ENCODE peak calls at places on chromosomes 6 and 20, in nine cellular contexts. Z is fibroblast of lung, J is mammary epithelial cell, Q is OCI-LY7, X is IMR-90, W is HepG2, N is GM12878, C is PC-9, E is neural progenitor cell. A is an unnamed sample. For H4K20me1, the result is how much of the 10 kb centered on the place peaks cover.

GRCh38 chr20:47487175-47487917 is 14.3 kb upstream of the NCOA3 start:
- DNase-seq in Z (no peak), J (peak), Q (peak), X (peak), W (no peak), N (peak), C (peak), E (no peak), A (no peak)

GRCh38 chr20:38961530-38962043 is 557 bp upstream of the DHX35 start:
- DNase-seq in Z (no peak), J (no peak), Q (peak), X (no peak), W (no peak), N (no peak), C (no peak), E (peak), A (no peak)

GRCh38 chr6:324729-325125 is 32.4 kb downstream of the DUSP22 start:
- DNase-seq in Z (no peak), J (no peak), Q (no peak), X (no peak), W (no peak), N (no peak), C (no peak), E (peak), A (no peak)

GRCh38 chr6:28303570-28303969 is 22.2 kb downstream of the PGBD1 start:
- DNase-seq in Z (no peak), J (no peak), Q (no peak), X (no peak), W (no peak), N (no peak), C (no peak), E (no peak), A (no peak)

GRCh38 chr6:44342489-44342888 is at the start of gene SPATS1:
- DNase-seq in Z (no peak), J (no peak), Q (no peak), X (no peak), W (no peak), N (no peak), C (no peak), E (peak), A (no peak)

GRCh38 chr6:133705731-133706130 is 183.2 kb upstream of the TCF21 start:
- DNase-seq in Z (peak), J (peak), Q (no peak), X (peak), W (no peak), N (no peak), C (peak), E (no peak), A (peak)

GRCh38 chr20:60294627-60295026 is 336.4 kb downstream of the CDH26 start:
- DNase-seq in Z (no peak), J (no peak), Q (no peak), X (no peak), W (no peak), N (no peak), C (no peak), E (no peak), A (no peak)

GRCh38 chr6:53894086-53894485 is 99.3 kb downstream of the LRRC1 start:
- DNase-seq in Z (peak), J (peak), Q (peak), X (peak), W (no peak), N (no peak), C (peak), E (no peak), A (peak)

GRCh38 chr20:32017711-32018251 is 7.5 kb downstream of the CCM2L start:
- DNase-seq in Z (no peak), J (peak), Q (peak), X (no peak), W (peak), N (no peak), C (peak), E (peak), A (peak)

GRCh38 chr20:64101731-64102621 is 5.4 kb downstream of the NPBWR2 start:
- DNase-seq in Z (no peak), J (no peak), Q (peak), X (no peak), W (no peak), N (no peak), C (peak), E (peak), A (peak)

GRCh38 chr20:13105864-13106457 is 97.2 kb downstream of the SPTLC3 start:
- DNase-seq in Z (peak), J (peak), Q (peak), X (peak), W (peak), N (no peak), C (no peak), E (peak), A (peak)

GRCh38 chr6:147922764-147923163 is 414.3 kb downstream of the SAMD5 start:
- DNase-seq in Z (no peak), J (no peak), Q (no peak), X (no peak), W (no peak), N (no peak), C (no peak), E (no peak), A (no peak)

GRCh38 chr6:133972388-133972787 is 19.4 kb downstream of the TBPL1 start:
- DNase-seq in Z (no peak), J (no peak), Q (no peak), X (no peak), W (no peak), N (no peak), C (no peak), E (no peak), A (no peak)

GRCh38 chr6:124036384-124036783 is 232.7 kb downstream of the NKAIN2 start:
- DNase-seq in Z (no peak), J (no peak), Q (no peak), X (no peak), W (no peak), N (no peak), C (no peak), E (no peak), A (no peak)

GRCh38 chr20:2217857-2218529 is 77.8 kb upstream of the TGM3 start:
- DNase-seq in Z (no peak), J (no peak), Q (no peak), X (no peak), W (no peak), N (peak), C (no peak), E (no peak), A (no peak)

GRCh38 chr6:140271759-140272377 is 897.4 kb upstream of the CITED2 start:
- DNase-seq in Z (no peak), J (no peak), Q (peak), X (no peak), W (no peak), N (peak), C (no peak), E (no peak), A (no peak)

GRCh38 chr6:44004136-44004535 is 123.1 kb downstream of the MRPL14 start:
- DNase-seq in Z (no peak), J (no peak), Q (no peak), X (no peak), W (no peak), N (no peak), C (no peak), E (no peak), A (no peak)

GRCh38 chr20:1775117-1775516 is 117.5 kb upstream of the SIRPG start:
- DNase-seq in Z (peak), J (peak), Q (no peak), X (peak), W (no peak), N (no peak), C (no peak), E (no peak), A (peak)

GRCh38 chr6:126625019-126625418 is 285.1 kb downstream of the CENPW start:
- DNase-seq in Z (peak), J (peak), Q (no peak), X (peak), W (no peak), N (no peak), C (peak), E (peak), A (peak)

GRCh38 chr20:63746766-63747315 is 7.3 kb downstream of the SLC2A4RG start:
- DNase-seq in Z (no peak), J (no peak), Q (no peak), X (no peak), W (no peak), N (no peak), C (no peak), E (no peak), A (no peak)

GRCh38 chr6:34834789-34835518 is 43.1 kb downstream of the BLTP3A start:
- DNase-seq in Z (no peak), J (peak), Q (no peak), X (peak), W (no peak), N (no peak), C (peak), E (no peak), A (peak)

GRCh38 chr6:152634773-152635172 is 2.4 kb downstream of the SYNE1 start:
- DNase-seq in Z (no peak), J (no peak), Q (no peak), X (no peak), W (no peak), N (no peak), C (no peak), E (no peak), A (no peak)

GRCh38 chr20:4100679-4101078 is 85.3 kb upstream of the RNF24 start:
- DNase-seq in Z (peak), J (peak), Q (no peak), X (peak), W (no peak), N (no peak), C (no peak), E (no peak), A (peak)

GRCh38 chr6:128919831-128920230 is 36.9 kb downstream of the LAMA2 start:
- DNase-seq in Z (no peak), J (no peak), Q (no peak), X (no peak), W (no peak), N (no peak), C (no peak), E (no peak), A (no peak)

GRCh38 chr6:15493437-15494168 is 169.2 kb downstream of the DTNBP1 start:
- DNase-seq in Z (peak), J (no peak), Q (no peak), X (peak), W (no peak), N (no peak), C (no peak), E (peak), A (no peak)

GRCh38 chr6:138856654-138857053 is 60.8 kb downstream of the ECT2L start:
- DNase-seq in Z (no peak), J (no peak), Q (no peak), X (no peak), W (no peak), N (no peak), C (no peak), E (no peak), A (no peak)

GRCh38 chr6:168016176-168016620 is 18.7 kb downstream of the KIF25 start:
- DNase-seq in Z (no peak), J (no peak), Q (no peak), X (no peak), W (no peak), N (no peak), C (no peak), E (no peak), A (no peak)

GRCh38 chr6:114739656-114740055 is 396.8 kb upstream of the HS3ST5 start:
- DNase-seq in Z (no peak), J (no peak), Q (no peak), X (no peak), W (no peak), N (no peak), C (no peak), E (no peak), A (no peak)

GRCh38 chr6:122717350-122717749 is 62.2 kb upstream of the FABP7 start:
- DNase-seq in Z (peak), J (no peak), Q (no peak), X (peak), W (no peak), N (no peak), C (no peak), E (peak), A (no peak)

GRCh38 chr6:22383016-22383415 is 86.2 kb upstream of the PRL start:
- DNase-seq in Z (no peak), J (no peak), Q (no peak), X (no peak), W (no peak), N (no peak), C (no peak), E (no peak), A (peak)

GRCh38 chr6:37049990-37050853 is 44.8 kb downstream of the FGD2 start:
- DNase-seq in Z (no peak), J (no peak), Q (peak), X (no peak), W (no peak), N (no peak), C (no peak), E (no peak), A (no peak)

GRCh38 chr6:107936162-107936909 is 21.7 kb downstream of the SEC63 start:
- DNase-seq in Z (no peak), J (no peak), Q (no peak), X (no peak), W (no peak), N (no peak), C (no peak), E (no peak), A (no peak)
- H4K20me1 ChIP-seq in Z (under half), J (under half), Q (under half), X (half or more), W (under half), N (under half), C (half or more), E (under half), A (under half)

GRCh38 chr6:11309947-11310665 is 77.6 kb upstream of the NEDD9 start:
- DNase-seq in Z (peak), J (no peak), Q (peak), X (peak), W (no peak), N (no peak), C (no peak), E (peak), A (peak)
- TF ChIP-seq CTCF in Z (peak), J (no peak), Q (no peak), X (no peak), W (no peak), N (no peak), C (no peak), E (peak), A (no peak)

DNA sequence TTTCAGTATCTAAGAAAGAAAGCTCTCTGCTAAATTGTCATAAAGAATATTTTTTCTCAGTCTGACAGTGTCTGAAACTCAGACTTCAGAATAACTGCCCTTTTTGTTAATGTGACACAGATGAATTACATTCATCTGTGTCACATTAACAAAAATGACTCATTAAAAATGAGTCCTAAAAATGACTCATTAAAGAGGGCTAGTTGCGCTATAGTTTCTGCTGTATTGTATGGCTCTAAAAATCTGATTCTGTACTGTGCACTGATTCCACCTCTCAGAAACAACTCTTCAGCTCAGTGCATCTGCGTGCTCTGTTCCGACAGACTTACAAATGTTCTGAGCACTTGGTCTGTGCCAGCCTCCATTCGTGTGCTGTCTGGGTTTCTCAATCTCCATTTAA is 15.0 kb downstream of the RNF114 start:
- DNase-seq in Z (peak), J (peak), Q (no peak), X (peak), W (no peak), N (no peak), C (no peak), E (no peak), A (peak)
- H4K20me1 ChIP-seq in Z (under half), J (under half), Q (under half), X (under half), W (under half), N (under half), C (under half), E (under half), A (under half)

GRCh38 chr6:5302995-5303622 is 41.8 kb downstream of the FARS2 start:
- DNase-seq in Z (no peak), J (peak), Q (peak), X (peak), W (peak), N (peak), C (peak), E (peak), A (peak)
- TF ChIP-seq CTCF in Z (peak), J (peak), Q (peak), X (peak), W (peak), N (peak), C (no peak), E (peak), A (peak)

DNA sequence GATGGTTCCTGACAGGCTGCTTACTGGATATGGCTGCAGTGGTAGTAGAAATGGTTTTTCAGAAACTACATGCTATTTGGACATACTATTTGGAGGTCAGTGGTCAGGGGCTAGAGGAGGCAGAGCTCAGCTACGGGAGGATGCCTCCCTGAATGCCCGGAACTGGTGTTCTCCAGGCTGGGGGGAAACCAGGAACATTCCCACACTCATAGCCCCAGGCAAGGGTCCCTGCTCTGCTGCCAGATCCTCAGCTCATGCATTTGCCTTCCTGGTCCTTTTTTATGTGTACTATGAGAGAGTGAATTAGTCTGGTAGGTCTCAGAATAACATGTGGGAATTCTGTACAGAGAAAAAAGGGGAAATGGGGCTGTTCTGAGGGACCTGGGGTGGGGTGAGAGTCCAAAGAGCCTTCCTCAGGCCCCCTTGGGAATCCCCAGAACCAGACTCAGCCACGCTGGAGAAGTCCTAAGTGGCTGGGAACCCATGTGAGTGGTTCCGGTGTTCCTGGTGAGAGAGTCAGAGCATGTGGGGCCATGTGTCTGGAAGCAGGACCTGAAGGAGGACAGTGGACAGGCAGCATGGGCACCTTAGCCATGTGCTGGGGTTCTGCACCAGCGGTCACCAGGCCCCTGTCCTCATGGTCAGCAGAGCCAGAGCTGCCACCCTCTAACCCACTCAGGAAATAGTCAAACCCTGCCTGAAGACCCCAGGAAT is 58.0 kb upstream of the MYL9 start:
- DNase-seq in Z (no peak), J (no peak), Q (no peak), X (no peak), W (no peak), N (no peak), C (no peak), E (no peak), A (no peak)
- H4K20me1 ChIP-seq in Z (under half), J (under half), Q (under half), X (half or more), W (under half), N (under half), C (under half), E (half or more), A (under half)

GRCh38 chr6:39018103-39018502 is 30.5 kb upstream of the GLP1R start:
- DNase-seq in Z (no peak), J (no peak), Q (no peak), X (no peak), W (no peak), N (no peak), C (no peak), E (no peak), A (no peak)

GRCh38 chr6:39020136-39020535 is 28.4 kb upstream of the GLP1R start:
- DNase-seq in Z (no peak), J (no peak), Q (no peak), X (no peak), W (no peak), N (no peak), C (no peak), E (no peak), A (peak)

GRCh38 chr6:39021041-39021440 is 27.5 kb upstream of the GLP1R start:
- DNase-seq in Z (no peak), J (no peak), Q (no peak), X (no peak), W (no peak), N (no peak), C (no peak), E (no peak), A (no peak)

GRCh38 chr6:39017481-39017880 is 31.1 kb upstream of the GLP1R start:
- DNase-seq in Z (no peak), J (no peak), Q (no peak), X (no peak), W (no peak), N (no peak), C (no peak), E (no peak), A (no peak)

DNA sequence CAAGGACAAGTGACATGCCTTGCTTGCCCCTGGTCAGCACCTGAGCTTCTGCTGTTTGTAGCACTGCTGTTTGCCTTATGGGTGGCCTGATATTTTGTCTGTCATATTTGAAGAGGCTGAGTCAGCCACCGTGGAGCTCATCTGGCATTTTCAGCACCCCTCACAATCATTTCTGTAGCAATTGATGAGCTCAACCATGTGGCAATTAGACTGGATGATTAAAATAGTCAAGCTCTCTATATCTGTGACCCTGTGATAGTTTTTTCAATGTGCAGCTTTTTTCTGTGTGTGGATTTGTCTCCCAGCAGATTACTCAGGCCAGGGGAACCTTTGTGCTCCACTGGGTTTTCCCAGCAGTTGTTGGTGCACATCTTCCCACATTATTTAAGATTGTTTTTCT is 31.8 kb upstream of the GLP1R start:
- DNase-seq in Z (no peak), J (no peak), Q (no peak), X (no peak), W (no peak), N (no peak), C (no peak), E (no peak), A (no peak)
- TF ChIP-seq CTCF in Z (no peak), J (no peak), Q (no peak), X (no peak), W (no peak), N (no peak), C (no peak), E (no peak), A (no peak)

DNA sequence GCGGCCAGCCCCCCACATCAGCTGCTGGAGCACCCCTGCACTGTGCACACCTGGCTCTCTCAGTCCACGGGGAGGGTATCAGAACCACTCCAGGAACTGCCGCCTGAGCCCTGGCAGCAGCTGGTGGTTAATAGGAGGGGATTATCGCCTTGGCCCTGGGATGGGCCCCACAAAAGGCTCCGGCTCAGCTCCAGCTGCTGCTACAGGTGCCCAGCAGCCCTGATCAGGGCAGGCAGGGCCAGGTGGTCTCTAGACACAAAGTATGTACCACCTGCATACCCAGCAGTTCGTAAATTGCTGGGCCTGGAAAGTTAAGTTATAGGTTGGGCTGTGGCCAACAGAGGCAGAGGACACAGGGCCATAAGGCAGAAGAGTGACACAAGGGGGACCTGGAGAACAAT is 35.1 kb downstream of the RRBP1 start:
- DNase-seq in Z (no peak), J (no peak), Q (peak), X (no peak), W (no peak), N (no peak), C (no peak), E (peak), A (no peak)
- H4K20me1 ChIP-seq in Z (under half), J (under half), Q (under half), X (half or more), W (half or more), N (under half), C (under half), E (half or more), A (under half)